ENCODE peak calls at places on chromosomes 4 and X, in ten cellular contexts. One of them, this sample, is unnamed.

GRCh38 chr4:8614365-8615193 is 22.0 kb downstream of the CPZ start:
- DNase-seq in upper lobe of right lung: no peak
- DNase-seq in AG04449: no peak
- DNase-seq in prostate gland: no peak
- DNase-seq in HFF-Myc: no peak
- DNase-seq in tibial artery: peak; percentile 54
- DNase-seq in tibial nerve: no peak
- DNase-seq in HepG2: no peak
- DNase-seq in A549: no peak
- DNase-seq in cardiac muscle cell: no peak
- DNase-seq in this sample: no peak

GRCh38 chrX:55342533-55343501 is 78.1 kb upstream of the PAGE3 start:
- DNase-seq in upper lobe of right lung: no peak
- DNase-seq in AG04449: no peak
- DNase-seq in prostate gland: no peak
- DNase-seq in HFF-Myc: no peak
- DNase-seq in tibial artery: no peak
- DNase-seq in tibial nerve: peak; percentile 13
- DNase-seq in HepG2: peak; percentile 3
- DNase-seq in A549: peak; percentile 40
- DNase-seq in cardiac muscle cell: no peak
- DNase-seq in this sample: peak; percentile 11

GRCh38 chrX:52574416-52575275 is 57.8 kb upstream of the XAGE1B start:
- DNase-seq in upper lobe of right lung: no peak
- DNase-seq in AG04449: no peak
- DNase-seq in prostate gland: peak; percentile 8
- DNase-seq in HFF-Myc: peak; percentile 4
- DNase-seq in tibial artery: no peak
- DNase-seq in tibial nerve: no peak
- DNase-seq in HepG2: peak; percentile 39
- DNase-seq in A549: peak; percentile 76
- DNase-seq in cardiac muscle cell: peak; percentile 62
- DNase-seq in this sample: peak; percentile 74

GRCh38 chrX:122094611-122095010 is 1047.2 kb downstream of the GLUD2 start:
- DNase-seq in upper lobe of right lung: no peak
- DNase-seq in AG04449: no peak
- DNase-seq in prostate gland: no peak
- DNase-seq in HFF-Myc: no peak
- DNase-seq in tibial artery: no peak
- DNase-seq in tibial nerve: no peak
- DNase-seq in HepG2: no peak
- DNase-seq in A549: no peak
- DNase-seq in cardiac muscle cell: no peak
- DNase-seq in this sample: peak; percentile 1

GRCh38 chr4:182818926-182819730 is 98.1 kb downstream of the DCTD start:
- DNase-seq in upper lobe of right lung: no peak
- DNase-seq in AG04449: no peak
- DNase-seq in prostate gland: no peak
- DNase-seq in HFF-Myc: no peak
- DNase-seq in tibial artery: no peak
- DNase-seq in tibial nerve: no peak
- DNase-seq in HepG2: no peak
- DNase-seq in A549: no peak
- DNase-seq in cardiac muscle cell: no peak
- DNase-seq in this sample: no peak

GRCh38 chrX:153637121-153638040 is 9.6 kb upstream of the DUSP9 start:
- DNase-seq in upper lobe of right lung: no peak
- DNase-seq in AG04449: no peak
- DNase-seq in prostate gland: no peak
- DNase-seq in HFF-Myc: no peak
- DNase-seq in tibial artery: peak; percentile 20
- DNase-seq in tibial nerve: no peak
- DNase-seq in HepG2: peak; percentile 44
- DNase-seq in A549: no peak
- DNase-seq in cardiac muscle cell: no peak
- DNase-seq in this sample: no peak

GRCh38 chr4:120517966-120518365 is 404.6 kb downstream of the PRDM5 start:
- DNase-seq in upper lobe of right lung: no peak
- DNase-seq in AG04449: peak; percentile 10
- DNase-seq in prostate gland: peak; percentile 7
- DNase-seq in HFF-Myc: peak; percentile 66
- DNase-seq in tibial artery: no peak
- DNase-seq in tibial nerve: peak; percentile 43
- DNase-seq in HepG2: peak; percentile 9
- DNase-seq in A549: peak; percentile 74
- DNase-seq in cardiac muscle cell: no peak
- DNase-seq in this sample: peak; percentile 96

GRCh38 chr4:57131849-57132745 is 21.9 kb upstream of the IGFBP7 start:
- DNase-seq in upper lobe of right lung: no peak
- DNase-seq in AG04449: no peak
- DNase-seq in prostate gland: peak; percentile 65
- DNase-seq in HFF-Myc: no peak
- DNase-seq in tibial artery: no peak
- DNase-seq in tibial nerve: no peak
- DNase-seq in HepG2: peak; percentile 18
- DNase-seq in A549: no peak
- DNase-seq in cardiac muscle cell: peak; percentile 11
- DNase-seq in this sample: peak; percentile 15

GRCh38 chr4:184288451-184289178 is 70.9 kb upstream of the ENPP6 start:
- DNase-seq in upper lobe of right lung: no peak
- DNase-seq in AG04449: no peak
- DNase-seq in prostate gland: peak; percentile 6
- DNase-seq in HFF-Myc: no peak
- DNase-seq in tibial artery: no peak
- DNase-seq in tibial nerve: peak; percentile 3
- DNase-seq in HepG2: no peak
- DNase-seq in A549: no peak
- DNase-seq in cardiac muscle cell: no peak
- DNase-seq in this sample: no peak

GRCh38 chrX:52271212-52271611 is 86.5 kb downstream of the MAGED4 start:
- DNase-seq in upper lobe of right lung: no peak
- DNase-seq in AG04449: no peak
- DNase-seq in prostate gland: no peak
- DNase-seq in HFF-Myc: no peak
- DNase-seq in tibial artery: no peak
- DNase-seq in tibial nerve: no peak
- DNase-seq in HepG2: no peak
- DNase-seq in A549: peak; percentile 25
- DNase-seq in cardiac muscle cell: peak; percentile 21
- DNase-seq in this sample: peak; percentile 7

GRCh38 chr4:73669410-73670183 is 49.4 kb upstream of the RASSF6 start:
- DNase-seq in upper lobe of right lung: no peak
- DNase-seq in AG04449: no peak
- DNase-seq in prostate gland: no peak
- DNase-seq in HFF-Myc: no peak
- DNase-seq in tibial artery: no peak
- DNase-seq in tibial nerve: no peak
- DNase-seq in HepG2: no peak
- DNase-seq in A549: no peak
- DNase-seq in cardiac muscle cell: no peak
- DNase-seq in this sample: peak; percentile 71

DNA sequence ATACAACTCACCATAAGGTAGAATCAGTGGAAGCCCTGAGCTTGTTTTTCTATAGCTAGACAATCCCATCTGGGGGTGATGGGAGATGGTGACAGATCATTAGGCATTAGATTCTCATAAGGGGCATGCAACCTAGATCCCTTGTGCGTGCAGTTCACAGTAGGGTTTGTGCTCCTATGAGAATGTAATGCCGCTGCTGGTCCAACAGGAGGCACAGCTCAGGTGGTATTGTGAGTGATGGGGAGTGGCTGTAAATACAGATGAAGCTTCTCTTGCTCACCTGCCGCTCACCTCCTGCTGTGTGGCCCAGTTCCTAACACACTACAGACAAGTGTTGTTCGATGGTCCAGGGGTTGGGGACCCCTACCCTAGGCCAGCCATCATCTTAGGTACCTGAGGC is 5.9 kb upstream of the GATB start:
- DNase-seq in upper lobe of right lung: no peak
- DNase-seq in AG04449: no peak
- DNase-seq in prostate gland: no peak
- DNase-seq in HFF-Myc: no peak
- DNase-seq in tibial artery: no peak
- DNase-seq in tibial nerve: no peak
- DNase-seq in HepG2: no peak
- DNase-seq in A549: peak; percentile 12
- DNase-seq in cardiac muscle cell: no peak
- DNase-seq in this sample: no peak
- TF ChIP-seq CTCF in upper lobe of right lung: no peak
- TF ChIP-seq CTCF in AG04449: no peak
- TF ChIP-seq CTCF in prostate gland: no peak
- TF ChIP-seq CTCF in HFF-Myc: no peak
- TF ChIP-seq CTCF in tibial artery: no peak
- TF ChIP-seq CTCF in tibial nerve: no peak
- TF ChIP-seq CTCF in HepG2: peak; percentile 10
- TF ChIP-seq CTCF in A549: no peak
- TF ChIP-seq CTCF in cardiac muscle cell: no peak
- TF ChIP-seq CTCF in this sample: no peak

DNA sequence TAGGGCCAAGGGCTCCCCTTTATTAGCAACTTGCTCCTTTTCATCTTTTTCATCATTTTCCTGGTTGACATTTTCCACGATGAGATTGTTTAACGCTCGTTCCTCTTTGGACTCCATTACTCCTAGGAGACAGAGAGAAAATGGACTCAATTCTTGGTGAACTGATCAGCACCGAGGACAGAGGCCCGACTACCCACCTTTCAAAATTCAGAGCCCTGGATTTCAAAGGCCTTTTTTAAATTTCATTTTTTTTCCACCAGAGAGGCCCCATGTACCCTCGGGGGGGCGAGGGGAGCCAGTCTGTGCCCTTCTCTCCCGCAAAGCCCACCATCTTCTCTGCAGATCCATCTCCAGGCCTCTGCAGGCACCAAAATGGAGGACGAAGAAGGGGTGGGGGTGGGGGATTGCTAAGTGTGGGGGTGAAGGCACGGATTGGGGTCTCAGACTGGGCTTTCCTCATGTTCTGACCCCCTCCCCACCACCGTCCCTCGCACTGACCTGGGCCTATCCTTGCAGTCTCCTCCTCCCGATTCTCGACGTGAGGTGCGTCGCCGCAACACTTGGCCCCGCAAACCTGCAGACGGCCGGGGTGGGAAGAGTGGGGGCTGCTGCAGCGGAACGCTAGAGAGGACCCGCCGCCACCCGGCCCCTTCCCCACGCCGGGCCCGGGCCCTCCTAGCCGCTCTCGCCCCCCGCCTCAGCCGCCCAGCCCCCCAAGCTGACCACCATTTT is 764 bp downstream of the BEX2 start:
- DNase-seq in upper lobe of right lung: peak; percentile 55
- DNase-seq in AG04449: no peak
- DNase-seq in prostate gland: no peak
- DNase-seq in HFF-Myc: no peak
- DNase-seq in tibial artery: no peak
- DNase-seq in tibial nerve: no peak
- DNase-seq in HepG2: no peak
- DNase-seq in A549: no peak
- DNase-seq in cardiac muscle cell: peak; percentile 5
- DNase-seq in this sample: no peak
- H3K4me3 ChIP-seq in upper lobe of right lung: peak overlapping the region; percentile 51
- H3K4me3 ChIP-seq in AG04449: no peak overlapping the region
- H3K4me3 ChIP-seq in prostate gland: peak overlapping the region; percentile 55
- H3K4me3 ChIP-seq in HFF-Myc: peak overlapping the region; percentile 30
- H3K4me3 ChIP-seq in tibial artery: peak overlapping the region; percentile 40
- H3K4me3 ChIP-seq in tibial nerve: peak overlapping the region; percentile 26
- H3K4me3 ChIP-seq in HepG2: no peak overlapping the region
- H3K4me3 ChIP-seq in A549: peak overlapping the region; percentile 54
- H3K4me3 ChIP-seq in cardiac muscle cell: peak overlapping the region; percentile 85
- H3K4me3 ChIP-seq in this sample: peak overlapping the region; percentile 38

DNA sequence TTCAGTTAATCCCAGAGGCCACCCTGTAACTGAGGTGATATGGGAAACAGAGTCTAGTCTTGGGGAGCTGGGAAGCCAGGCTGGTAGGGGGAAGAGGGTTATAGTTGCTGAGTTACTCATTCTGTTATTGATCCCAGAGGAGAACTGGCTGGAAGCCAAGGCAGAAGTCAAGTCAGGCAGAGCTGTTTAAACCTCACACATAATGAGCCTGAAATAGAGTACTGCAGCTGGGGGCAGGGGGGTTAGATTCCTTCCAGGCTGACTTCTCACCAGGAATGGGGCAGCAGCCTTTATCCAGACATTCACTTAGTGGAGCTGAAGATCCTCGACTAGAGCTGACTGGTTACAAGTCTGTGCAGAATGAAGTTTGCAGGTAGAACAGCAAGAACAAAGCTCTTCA is 144.9 kb downstream of the C4orf33 start:
- DNase-seq in upper lobe of right lung: no peak
- DNase-seq in AG04449: no peak
- DNase-seq in prostate gland: no peak
- DNase-seq in HFF-Myc: no peak
- DNase-seq in tibial artery: no peak
- DNase-seq in tibial nerve: peak; percentile 13
- DNase-seq in HepG2: no peak
- DNase-seq in A549: no peak
- DNase-seq in cardiac muscle cell: no peak
- DNase-seq in this sample: no peak
- TF ChIP-seq CTCF in upper lobe of right lung: no peak
- TF ChIP-seq CTCF in AG04449: no peak
- TF ChIP-seq CTCF in prostate gland: no peak
- TF ChIP-seq CTCF in HFF-Myc: no peak
- TF ChIP-seq CTCF in tibial artery: no peak
- TF ChIP-seq CTCF in tibial nerve: no peak
- TF ChIP-seq CTCF in HepG2: no peak
- TF ChIP-seq CTCF in A549: no peak
- TF ChIP-seq CTCF in cardiac muscle cell: no peak
- TF ChIP-seq CTCF in this sample: no peak

GRCh38 chr4:39043058-39043696 is 11.0 kb upstream of the TMEM156 start:
- DNase-seq in upper lobe of right lung: no peak
- DNase-seq in AG04449: no peak
- DNase-seq in prostate gland: peak; percentile 9
- DNase-seq in HFF-Myc: no peak
- DNase-seq in tibial artery: no peak
- DNase-seq in tibial nerve: no peak
- DNase-seq in HepG2: peak; percentile 94
- DNase-seq in A549: peak; percentile 61
- DNase-seq in cardiac muscle cell: no peak
- DNase-seq in this sample: peak; percentile 74
- H3K4me3 ChIP-seq in upper lobe of right lung: no peak overlapping the region
- H3K4me3 ChIP-seq in AG04449: no peak overlapping the region
- H3K4me3 ChIP-seq in prostate gland: no peak overlapping the region
- H3K4me3 ChIP-seq in HFF-Myc: peak overlapping the region; percentile 66
- H3K4me3 ChIP-seq in tibial artery: no peak overlapping the region
- H3K4me3 ChIP-seq in tibial nerve: no peak overlapping the region
- H3K4me3 ChIP-seq in HepG2: peak overlapping the region; percentile 72
- H3K4me3 ChIP-seq in A549: peak overlapping the region; percentile 66
- H3K4me3 ChIP-seq in cardiac muscle cell: no peak overlapping the region
- H3K4me3 ChIP-seq in this sample: no peak overlapping the region

GRCh38 chr4:30835044-30835443 is 114.9 kb downstream of the PCDH7 start:
- DNase-seq in upper lobe of right lung: no peak
- DNase-seq in AG04449: no peak
- DNase-seq in prostate gland: no peak
- DNase-seq in HFF-Myc: no peak
- DNase-seq in tibial artery: no peak
- DNase-seq in tibial nerve: no peak
- DNase-seq in HepG2: no peak
- DNase-seq in A549: no peak
- DNase-seq in cardiac muscle cell: no peak
- DNase-seq in this sample: no peak
- TF ChIP-seq CTCF in upper lobe of right lung: no peak
- TF ChIP-seq CTCF in AG04449: no peak
- TF ChIP-seq CTCF in prostate gland: no peak
- TF ChIP-seq CTCF in HFF-Myc: no peak
- TF ChIP-seq CTCF in tibial artery: no peak
- TF ChIP-seq CTCF in tibial nerve: no peak
- TF ChIP-seq CTCF in HepG2: no peak
- TF ChIP-seq CTCF in A549: no peak
- TF ChIP-seq CTCF in cardiac muscle cell: no peak
- TF ChIP-seq CTCF in this sample: no peak